ENCODE peak calls at places on chromosome 19, in five cellular contexts. N is omental fat pad; O is CD8-positive, alpha-beta T cell; P is neural crest cell; V is heart right ventricle. X is an unnamed sample.

GRCh38 chr19:542173-542866 is 1.5 kb upstream of the GZMM start:
- DNase-seq in P (no peak), N (no peak), V (no peak), O (no peak), X (no peak)

GRCh38 chr19:54616840-54617560 is 13.3 kb upstream of the LILRB1 start:
- DNase-seq in O (no peak), N (no peak), V (no peak), P (no peak), X (no peak)

GRCh38 chr19:12867120-12868099 is 13.8 kb downstream of the DNASE2 start:
- DNase-seq in P (peak), O (peak), N (no peak), V (no peak), X (no peak)

GRCh38 chr19:46728693-46729339 is 11.9 kb upstream of the PRKD2 start:
- DNase-seq in O (peak), V (peak), N (peak), P (peak), X (peak)

GRCh38 chr19:38741670-38742069 is 2.6 kb downstream of the CAPN12 start:
- DNase-seq in N (no peak), V (no peak), O (no peak), P (no peak), X (no peak)

GRCh38 chr19:613732-614567 is 19.4 kb downstream of the POLRMT start:
- DNase-seq in O (no peak), P (no peak), V (no peak), N (no peak), X (peak)

GRCh38 chr19:5967994-5968430 is 9.9 kb downstream of the RANBP3 start:
- DNase-seq in O (peak), P (peak), N (no peak), V (peak), X (no peak)

GRCh38 chr19:1533510-1534150 is 9.8 kb downstream of the PLK5 start:
- DNase-seq in N (no peak), V (no peak), P (no peak), O (no peak), X (no peak)

GRCh38 chr19:36139473-36140288 is at the start of gene CAPNS1:
- DNase-seq in N (peak), V (peak), O (peak), P (peak), X (peak)

GRCh38 chr19:17180997-17181702 is 34.0 kb upstream of the USE1 start:
- DNase-seq in O (no peak), V (no peak), P (no peak), N (no peak), X (no peak)

GRCh38 chr19:50362656-50363424 is 2.6 kb downstream of the NAPSA start:
- DNase-seq in V (no peak), O (no peak), P (no peak), N (no peak), X (no peak)

GRCh38 chr19:41480336-41480735 is 37.4 kb downstream of the ERICH4 start:
- DNase-seq in P (no peak), O (no peak), N (no peak), V (no peak), X (no peak)

GRCh38 chr19:49924004-49924880 is 4.8 kb upstream of the ATF5 start:
- DNase-seq in O (no peak), V (no peak), P (no peak), N (no peak), X (no peak)

GRCh38 chr19:4773047-4773640 is 18.4 kb upstream of the FEM1A start:
- DNase-seq in N (no peak), P (no peak), O (no peak), V (no peak), X (no peak)

GRCh38 chr19:5078179-5078578 is 109.3 kb downstream of the KDM4B start:
- DNase-seq in N (no peak), P (no peak), V (no peak), O (no peak), X (no peak)

GRCh38 chr19:2081873-2082810 is 14.0 kb downstream of the MOB3A start:
- DNase-seq in V (no peak), O (peak), N (no peak), P (no peak), X (peak)

GRCh38 chr19:42081584-42082258 is 5.8 kb downstream of the ZNF574 start:
- DNase-seq in P (no peak), N (no peak), V (no peak), O (no peak), X (no peak)

GRCh38 chr19:35856546-35857149 is at the start of gene KIRREL2:
- DNase-seq in P (peak), O (peak), V (no peak), N (no peak), X (no peak)

GRCh38 chr19:5891938-5892771 is 11.4 kb downstream of the NDUFA11 start:
- DNase-seq in P (peak), V (no peak), N (no peak), O (no peak), X (no peak)

GRCh38 chr19:30696514-30696913 is 324.3 kb downstream of the ZNF536 start:
- DNase-seq in P (peak), O (no peak), N (no peak), V (no peak), X (no peak)
- TF ChIP-seq CTCF in P (peak), O (no peak), N (no peak), V (no peak), X (no peak)

GRCh38 chr19:33812388-33813330 is 16.0 kb downstream of the KCTD15 start:
- DNase-seq in P (no peak), O (no peak), N (no peak), V (no peak), X (no peak)
- TF ChIP-seq CTCF in P (no peak), O (no peak), N (no peak), V (no peak), X (no peak)

GRCh38 chr19:40331052-40331451 is 17.1 kb downstream of the C19orf47 start:
- DNase-seq in O (no peak), V (no peak), N (no peak), P (no peak), X (no peak)

GRCh38 chr19:40337107-40337506 is 11.1 kb downstream of the C19orf47 start:
- DNase-seq in N (no peak), V (no peak), P (no peak), O (no peak), X (no peak)

GRCh38 chr19:40335855-40336700 is 12.1 kb downstream of the C19orf47 start:
- DNase-seq in O (no peak), V (no peak), P (no peak), N (no peak), X (no peak)

GRCh38 chr19:40335101-40335500 is 13.1 kb downstream of the C19orf47 start:
- DNase-seq in O (no peak), N (no peak), P (no peak), V (no peak), X (no peak)

DNA sequence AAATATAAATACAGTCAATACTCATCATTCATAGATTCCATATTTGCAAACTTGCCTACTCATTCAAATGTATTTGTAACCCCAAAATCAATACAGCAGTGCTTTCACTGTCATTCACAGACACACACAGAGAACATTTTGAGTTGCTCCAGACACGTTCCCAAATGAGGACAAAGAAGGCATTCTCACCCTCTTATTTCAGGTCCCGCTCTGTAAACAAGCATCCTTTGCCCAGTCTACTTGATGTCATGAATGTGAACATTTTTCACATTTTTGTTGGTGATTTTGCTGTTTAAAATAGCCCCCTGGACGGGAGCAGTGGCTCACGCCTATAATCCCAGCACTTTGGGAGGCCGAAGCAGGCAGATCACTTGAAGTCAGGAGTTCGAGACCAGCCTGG is 15.5 kb downstream of the C19orf47 start:
- DNase-seq in N (no peak), P (no peak), O (no peak), V (no peak), X (no peak)
- TF ChIP-seq CTCF in N (no peak), P (no peak), O (no peak), V (no peak), X (no peak)

GRCh38 chr19:39846678-39847486 is 703 bp upstream of the FBL start:
- DNase-seq in P (no peak), N (no peak), O (no peak), V (no peak), X (no peak)

GRCh38 chr19:39846176-39846677 is at the start of gene FBL:
- DNase-seq in P (peak), O (peak), N (peak), V (peak), X (peak)

GRCh38 chr19:39850892-39851291 is 4.7 kb upstream of the FBL start:
- DNase-seq in N (no peak), P (no peak), V (no peak), O (no peak), X (no peak)

GRCh38 chr19:39847525-39847924 is 1.3 kb upstream of the FBL start:
- DNase-seq in O (no peak), P (no peak), V (no peak), N (no peak), X (no peak)

GRCh38 chr19:39848392-39848791 is 2.2 kb upstream of the FBL start:
- DNase-seq in P (no peak), O (no peak), V (no peak), N (no peak), X (no peak)
- TF ChIP-seq CTCF in P (no peak), O (no peak), V (no peak), N (no peak), X (no peak)

GRCh38 chr19:29699861-29700260 is 15.2 kb downstream of the C19orf12 start:
- DNase-seq in P (no peak), O (no peak), N (no peak), V (no peak), X (no peak)

GRCh38 chr19:29694669-29695627 is 20.1 kb downstream of the C19orf12 start:
- DNase-seq in O (peak), P (peak), N (no peak), V (peak), X (peak)

GRCh38 chr19:29694166-29694565 is 20.9 kb downstream of the C19orf12 start:
- DNase-seq in O (no peak), N (no peak), P (no peak), V (no peak), X (no peak)

GRCh38 chr19:29696045-29696682 is 18.9 kb downstream of the C19orf12 start:
- DNase-seq in P (no peak), N (no peak), O (no peak), V (no peak), X (no peak)

DNA sequence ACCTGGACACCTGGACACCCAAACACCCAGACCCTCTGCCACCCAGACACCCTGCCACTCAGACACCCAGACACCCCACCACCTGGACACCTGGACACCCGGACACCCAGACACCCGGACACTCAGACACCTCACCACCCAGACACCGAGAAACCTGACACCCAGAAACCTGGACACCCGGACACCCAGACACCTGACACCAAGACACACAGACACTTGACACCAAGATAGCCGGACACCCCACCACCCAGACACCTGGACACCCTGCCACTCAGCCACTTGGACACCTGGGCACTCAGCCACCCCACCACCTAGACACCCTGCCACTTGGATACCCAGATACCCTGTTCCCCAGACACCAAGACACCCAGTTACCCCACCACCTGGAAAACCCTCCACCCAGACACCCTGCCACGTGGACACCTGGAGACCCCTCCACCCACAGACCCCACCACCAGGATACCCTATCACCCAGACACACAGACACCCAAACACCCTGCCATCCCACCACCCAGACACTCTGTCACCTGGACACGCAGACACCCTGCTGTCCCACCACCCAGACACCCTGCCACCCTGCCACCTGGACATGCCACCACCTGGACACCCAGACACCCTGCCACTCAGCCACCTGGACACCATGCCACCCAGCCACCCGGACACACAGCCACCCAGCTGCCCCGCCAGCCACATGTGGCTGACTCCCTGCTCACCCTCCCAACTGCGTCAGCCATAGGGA is 17.4 kb downstream of the C19orf12 start:
- DNase-seq in V (no peak), P (no peak), O (no peak), N (no peak), X (no peak)
- TF ChIP-seq CTCF in V (no peak), P (no peak), O (no peak), N (no peak), X (no peak)

DNA sequence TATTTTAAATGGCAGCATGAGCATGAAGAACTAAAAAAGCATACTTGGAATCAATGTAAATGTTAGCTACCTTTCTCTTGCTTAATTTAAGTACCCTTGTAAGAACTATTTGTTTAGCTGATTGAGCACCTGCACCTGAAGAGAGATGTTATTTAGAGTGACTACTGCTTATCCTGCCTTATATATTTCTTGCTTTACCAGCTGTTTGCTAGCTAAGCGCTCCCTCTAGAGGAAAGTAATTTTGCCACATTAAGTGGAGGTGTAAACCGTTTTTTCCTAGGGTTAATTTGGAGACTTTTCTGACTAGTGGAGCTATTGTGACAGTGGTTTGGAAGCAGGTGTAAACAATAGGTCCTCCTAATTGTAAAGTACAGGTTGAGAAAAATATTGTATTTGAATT is 19.4 kb upstream of the PSG2 start:
- DNase-seq in P (no peak), N (no peak), V (no peak), O (no peak), X (no peak)
- TF ChIP-seq CTCF in P (no peak), N (no peak), V (no peak), O (no peak), X (no peak)

DNA sequence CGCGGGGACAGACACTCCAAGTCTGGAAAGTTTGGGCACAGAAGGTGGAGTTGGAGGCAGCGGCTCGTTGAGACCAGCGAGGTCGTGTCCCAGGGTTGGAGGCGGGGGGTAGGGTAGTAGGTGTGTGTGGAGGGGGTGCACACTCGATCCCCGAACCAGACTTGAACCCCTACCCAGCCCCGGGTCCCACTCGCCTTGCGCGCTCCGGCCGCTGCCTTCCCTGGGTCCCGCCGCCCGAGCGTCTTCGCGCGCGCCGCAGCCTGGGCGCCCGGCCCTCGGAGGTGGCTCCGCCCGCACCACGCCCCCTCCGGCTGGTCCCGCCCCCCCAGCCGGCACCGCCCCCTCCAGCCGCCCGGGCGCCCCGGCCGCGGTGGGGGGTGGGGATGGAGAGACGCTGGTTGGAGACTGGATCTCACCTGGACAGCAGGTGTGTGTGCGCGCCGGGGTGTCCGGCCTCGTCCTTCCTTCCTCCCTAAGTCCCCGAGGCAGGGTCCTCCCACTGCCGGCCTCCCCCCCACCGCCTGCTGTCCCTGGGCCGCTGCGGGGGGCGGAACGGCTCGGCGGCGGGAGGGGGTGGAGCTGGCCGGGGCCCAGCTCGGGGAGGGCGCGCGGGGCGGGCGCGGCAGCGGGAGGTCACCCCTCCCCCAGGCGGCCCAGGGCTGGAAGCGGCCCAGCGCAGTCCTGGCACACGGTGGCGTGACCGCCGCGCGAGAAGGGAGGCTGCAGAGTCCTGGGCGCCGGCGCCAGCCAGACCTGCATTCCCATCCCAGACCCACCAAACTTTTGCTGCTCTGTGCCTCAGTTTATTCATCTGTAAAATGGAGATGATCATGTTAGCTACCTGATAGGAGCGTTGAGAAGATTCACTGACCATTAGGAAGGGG is at the start of gene KANK2:
- DNase-seq in P (peak), N (peak), V (peak), O (peak), X (peak)
- TF ChIP-seq CTCF in P (peak), N (no peak), V (no peak), O (no peak), X (no peak)

GRCh38 chr19:45262570-45262969 is 11.5 kb downstream of the MARK4 start:
- DNase-seq in N (no peak), O (no peak), P (no peak), V (no peak), X (no peak)
- TF ChIP-seq CTCF in N (no peak), O (no peak), P (no peak), V (no peak), X (no peak)